ENCODE peak calls at places on chromosome 17, in five cellular contexts. N is fibroblast of mammary gland, F is cardiac muscle cell, P is endothelial cell, W is colonic mucosa. O is an unnamed sample.

GRCh38 chr17:27456681-27457404 is 595 bp downstream of the KSR1 start:
- DNase-seq in N (no peak), F (no peak), P (peak; percentile 40), W (no peak), O (peak; percentile 29)

GRCh38 chr17:40023590-40024292 is 8.5 kb downstream of the CSF3 start:
- DNase-seq in N (peak; percentile 62), F (peak; percentile 20), P (no peak), W (peak; percentile 92), O (no peak)

GRCh38 chr17:31391496-31391949 is at the start of gene RAB11FIP4:
- DNase-seq in N (no peak), F (peak; percentile 52), P (peak; percentile 20), W (no peak), O (peak; percentile 18)

GRCh38 chr17:48915459-48916282 is 7.5 kb downstream of the UBE2Z start:
- DNase-seq in N (peak; percentile 90), F (peak; percentile 78), P (no peak), W (no peak), O (peak; percentile 35)

GRCh38 chr17:31561469-31562412 is 170.3 kb downstream of the RAB11FIP4 start:
- DNase-seq in N (peak; percentile 56), F (no peak), P (no peak), W (peak; percentile 60), O (no peak)

GRCh38 chr17:9802294-9802693 is 10.9 kb upstream of the DHRS7C start:
- DNase-seq in N (no peak), F (peak; percentile 13), P (no peak), W (no peak), O (no peak)

GRCh38 chr17:10614536-10615155 is 42.5 kb downstream of the MYH3 start:
- DNase-seq in N (peak; percentile 71), F (peak; percentile 77), P (peak; percentile 77), W (peak; percentile 49), O (no peak)

GRCh38 chr17:32604966-32605365 is 118.2 kb downstream of the CDK5R1 start:
- DNase-seq in N (no peak), F (no peak), P (no peak), W (no peak), O (no peak)

GRCh38 chr17:7557147-7557764 is 1.3 kb upstream of the TNFSF13 start:
- DNase-seq in N (no peak), F (no peak), P (no peak), W (peak; percentile 81), O (no peak)

GRCh38 chr17:83190601-83191387 is 111.4 kb downstream of the METRNL start:
- DNase-seq in N (no peak), F (no peak), P (no peak), W (peak; percentile 15), O (no peak)

GRCh38 chr17:32962320-32962707 is 29.3 kb upstream of the SPACA3 start:
- DNase-seq in N (no peak), F (no peak), P (no peak), W (no peak), O (no peak)

GRCh38 chr17:21044971-21045370 is 2.2 kb upstream of the USP22 start:
- DNase-seq in N (no peak), F (no peak), P (no peak), W (no peak), O (no peak)

GRCh38 chr17:60164697-60165096 is 14.9 kb downstream of the CA4 start:
- DNase-seq in N (no peak), F (no peak), P (no peak), W (no peak), O (no peak)

DNA sequence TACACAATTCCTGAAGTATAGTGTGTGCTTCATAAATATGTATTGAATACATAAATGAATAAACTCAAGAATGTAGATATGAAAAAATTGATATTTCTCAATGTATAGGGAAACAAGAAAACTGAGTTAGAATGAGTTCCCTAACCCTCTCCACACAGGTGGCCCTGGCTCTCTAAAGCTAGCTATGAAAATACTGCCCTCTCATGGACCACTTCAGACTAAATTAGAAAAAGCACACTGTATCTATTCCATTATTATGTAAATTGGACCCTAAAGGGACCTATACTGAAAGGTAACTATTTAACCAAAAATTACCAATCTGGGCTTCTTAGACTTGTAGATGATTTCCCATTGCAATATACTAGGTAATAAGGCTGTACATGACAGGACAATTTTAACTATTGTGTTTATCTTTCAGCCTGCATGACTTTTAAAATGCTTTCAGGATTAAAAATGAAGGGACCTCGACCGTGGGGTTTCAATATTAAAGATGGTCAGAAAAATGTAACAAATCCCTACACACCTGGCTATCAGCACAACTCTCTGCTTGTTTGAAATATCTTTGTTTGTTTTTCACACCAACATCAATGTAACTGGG is 672.5 kb upstream of the KIF2B start:
- DNase-seq in N (no peak), F (peak; percentile 25), P (no peak), W (no peak), O (no peak)
- TF ChIP-seq CTCF in N (no peak), F (peak; percentile 32), P (no peak), W (no peak), O (no peak)

GRCh38 chr17:66540131-66540781 is 237.8 kb downstream of the PRKCA start:
- DNase-seq in N (peak; percentile 95), F (peak; percentile 89), P (no peak), W (no peak), O (no peak)
- TF ChIP-seq CTCF in N (no peak), F (no peak), P (no peak), W (no peak), O (no peak)

GRCh38 chr17:57400648-57401047 is 144.3 kb downstream of the MSI2 start:
- DNase-seq in N (no peak), F (no peak), P (no peak), W (no peak), O (no peak)

GRCh38 chr17:57402691-57403090 is 146.4 kb downstream of the MSI2 start:
- DNase-seq in N (no peak), F (no peak), P (no peak), W (no peak), O (no peak)

GRCh38 chr17:57403241-57403640 is 146.9 kb downstream of the MSI2 start:
- DNase-seq in N (no peak), F (no peak), P (no peak), W (no peak), O (no peak)

GRCh38 chr17:57399690-57400089 is 143.4 kb downstream of the MSI2 start:
- DNase-seq in N (no peak), F (no peak), P (no peak), W (no peak), O (no peak)

DNA sequence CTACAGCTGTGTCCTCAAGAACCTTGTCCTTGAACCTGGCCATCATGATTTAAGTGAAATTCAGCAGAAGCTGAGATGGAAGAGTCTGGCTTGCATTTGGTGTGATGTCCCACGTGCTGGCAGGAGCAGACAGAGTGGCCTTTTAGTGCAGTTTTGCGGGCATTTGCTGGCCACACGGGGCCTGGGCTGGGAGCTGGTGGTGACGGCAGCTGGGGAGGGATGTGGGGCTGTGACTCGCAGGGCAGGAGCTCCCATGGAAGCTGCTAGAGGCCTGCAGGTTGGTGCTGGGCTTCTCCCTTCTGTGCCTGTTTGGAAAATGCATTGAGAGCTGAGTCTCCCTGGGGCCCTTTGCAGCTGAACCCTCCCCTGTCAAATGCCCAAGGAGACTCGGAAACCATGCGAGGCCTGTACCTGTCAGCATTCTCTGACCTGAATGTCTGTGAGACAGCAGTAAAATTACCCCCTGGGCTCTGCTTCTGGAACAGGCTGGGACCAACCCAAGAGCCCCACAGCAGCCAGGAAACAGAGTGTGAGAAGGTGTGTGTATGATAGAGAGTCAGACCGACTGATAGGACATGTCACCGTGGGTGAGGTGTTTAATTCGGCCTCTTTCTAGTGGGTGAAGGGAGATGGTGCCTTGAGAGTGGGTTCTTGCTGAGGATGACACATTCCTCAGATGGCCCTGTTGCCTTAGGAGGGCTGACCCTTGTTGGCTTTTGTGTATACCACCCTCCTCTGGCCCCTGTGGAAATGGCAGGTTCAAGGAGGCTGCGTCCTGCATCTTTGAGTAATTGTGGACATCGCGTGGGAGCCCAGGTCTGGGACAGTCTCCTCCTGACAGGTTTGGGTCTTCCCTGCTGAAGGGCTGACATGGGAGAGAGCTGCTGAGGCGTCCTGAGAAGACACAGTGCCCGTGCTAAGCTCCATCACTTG is 145.5 kb downstream of the MSI2 start:
- DNase-seq in N (no peak), F (no peak), P (peak; percentile 36), W (no peak), O (no peak)
- TF ChIP-seq CTCF in N (no peak), F (no peak), P (no peak), W (no peak), O (no peak)

GRCh38 chr17:42114118-42114517 is 1.6 kb upstream of the DHX58 start:
- DNase-seq in N (no peak), F (no peak), P (no peak), W (no peak), O (no peak)

GRCh38 chr17:42111265-42111636 is 1.3 kb downstream of the DHX58 start:
- DNase-seq in N (no peak), F (no peak), P (no peak), W (no peak), O (no peak)

GRCh38 chr17:42113293-42114069 is 967 bp upstream of the DHX58 start:
- DNase-seq in N (no peak), F (no peak), P (no peak), W (no peak), O (no peak)

GRCh38 chr17:42111901-42112551 is 488 bp downstream of the DHX58 start:
- DNase-seq in N (peak; percentile 53), F (peak; percentile 40), P (no peak), W (peak; percentile 59), O (no peak)

DNA sequence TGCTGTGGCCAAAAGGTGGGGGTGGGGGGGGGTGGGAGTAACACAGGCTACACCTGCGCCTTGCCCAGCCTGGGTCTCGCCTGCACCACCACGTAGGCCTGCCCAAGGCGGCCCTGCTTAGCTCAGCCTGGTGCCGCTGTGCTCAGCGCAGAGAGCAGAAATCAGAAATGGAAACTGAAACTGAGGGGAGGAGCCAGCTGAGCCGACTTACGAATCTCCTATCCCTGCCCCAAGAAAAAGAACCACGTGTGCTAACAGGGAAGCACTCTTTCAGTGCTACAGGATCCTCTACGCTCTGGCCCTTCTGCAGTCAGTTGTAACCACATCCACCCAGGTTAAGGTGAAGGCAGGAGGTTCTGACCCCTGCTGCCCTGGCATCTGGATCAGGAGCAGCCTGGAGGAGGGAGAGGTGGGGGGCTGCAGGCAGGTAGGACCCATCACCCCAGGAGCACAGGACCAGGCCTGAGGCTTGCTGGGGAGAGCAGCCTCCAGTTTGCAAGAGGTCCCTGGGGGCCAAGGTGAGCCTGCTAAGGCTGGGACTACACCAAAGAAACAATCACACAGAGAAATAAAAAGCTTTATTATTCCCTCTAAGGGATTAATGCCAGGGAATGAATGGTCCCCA is at the start of gene DHX58:
- DNase-seq in N (peak; percentile 82), F (peak; percentile 88), P (no peak), W (peak; percentile 85), O (peak; percentile 55)
- TF ChIP-seq CTCF in N (no peak), F (no peak), P (no peak), W (no peak), O (no peak)

GRCh38 chr17:35769895-35770486 is 9.3 kb downstream of the C17orf50 start:
- DNase-seq in N (no peak), F (no peak), P (no peak), W (no peak), O (no peak)
- TF ChIP-seq CTCF in N (no peak), F (peak; percentile 8), P (peak; percentile 47), W (no peak), O (no peak)

DNA sequence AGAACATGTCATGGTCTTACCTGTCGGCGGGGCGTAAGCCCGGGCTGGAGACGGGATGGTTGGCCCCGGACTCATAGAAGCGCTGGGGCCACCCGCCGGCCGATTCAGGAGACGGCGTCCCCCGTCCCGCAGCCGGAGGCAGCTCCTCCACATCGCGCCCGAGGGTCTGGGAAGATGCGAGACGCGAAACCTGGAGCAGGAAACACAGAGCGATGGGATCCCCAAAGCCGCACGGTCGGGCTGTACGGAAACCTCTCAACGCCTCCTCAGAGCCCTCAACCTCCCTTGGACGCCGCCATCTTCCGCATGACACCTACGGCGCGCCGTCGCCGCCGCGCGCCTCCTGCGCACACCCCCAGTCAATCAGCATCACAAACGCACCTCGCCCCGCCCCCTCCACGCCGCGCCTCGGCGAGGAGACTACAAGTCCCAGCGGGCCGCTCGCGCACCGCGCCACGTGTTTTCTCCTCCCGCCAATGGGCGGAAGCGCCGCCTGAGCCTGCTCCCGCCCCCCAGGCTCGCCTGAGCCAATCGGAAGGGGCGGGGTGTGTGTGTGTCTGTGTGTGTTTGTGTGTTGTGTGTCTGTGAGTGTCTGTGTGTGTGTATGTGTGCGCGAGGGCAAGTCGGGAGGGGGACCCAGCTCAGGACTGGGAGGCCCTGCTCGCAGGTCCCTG is at the start of the genes ATPAF2 and GID4:
- DNase-seq in N (peak; percentile 98), F (peak; percentile 100), P (peak; percentile 100), W (peak; percentile 100), O (peak; percentile 99)
- TF ChIP-seq CTCF in N (no peak), F (no peak), P (no peak), W (no peak), O (no peak)

O was measured in activated B cell treated with CpG ODN at 0.5 μM for 24 hours.